ENCODE peak calls at places on chromosomes 6 and 20, in ten cellular contexts. I is stimulated activated CD8-positive, alpha-beta memory T cell treated with anti-CD3 and anti-CD28 coated beads, Interleukin-4, amount 100 ng/mL, for 4 hours; V is Caki2; M is adrenal gland; F is body of pancreas; B is renal cortical epithelial cell; S is RWPE1; Y is effector memory CD4-positive, alpha-beta T cell; T is activated CD4-positive, alpha-beta T cell treated with anti-CD3 and anti-CD28 coated beads, Interleukin-2, amount 10 ng/mL, durations not matched to agents 7 days and 5 days; A is CD8-positive, alpha-beta memory T cell. R is an unnamed sample.

GRCh38 chr6:8108031-8108660 is 5.8 kb upstream of the EEF1E1 start:
- DNase-seq in T (no peak), A (no peak), B (peak), Y (no peak), F (no peak), M (peak), V (peak), S (peak), I (no peak), R (peak)

GRCh38 chr20:25025091-25025861 is 32.7 kb downstream of the ACSS1 start:
- DNase-seq in V (no peak), S (no peak), M (peak), B (no peak), F (peak), T (no peak), A (no peak), Y (no peak), I (no peak), R (no peak)

GRCh38 chr20:51541189-51542032 is 1.1 kb downstream of the NFATC2 start:
- DNase-seq in F (peak), S (no peak), I (peak), M (peak), B (peak), T (peak), V (peak), A (peak), Y (peak), R (no peak)

GRCh38 chr6:12075067-12075563 is 63.0 kb downstream of the HIVEP1 start:
- DNase-seq in A (no peak), B (peak), M (no peak), Y (no peak), T (peak), I (no peak), S (no peak), V (peak), F (no peak), R (no peak)

GRCh38 chr6:47665112-47665511 is 33.3 kb upstream of the ADGRF4 start:
- DNase-seq in Y (no peak), I (no peak), F (no peak), V (no peak), S (peak), A (no peak), B (no peak), T (no peak), M (no peak), R (no peak)

GRCh38 chr6:35544748-35545361 is 32.2 kb upstream of the TULP1 start:
- DNase-seq in S (peak), A (no peak), B (no peak), T (no peak), F (no peak), Y (no peak), I (no peak), M (no peak), V (no peak), R (no peak)

GRCh38 chr6:156988276-156989158 is 211.3 kb downstream of the ARID1B start:
- DNase-seq in B (peak), S (no peak), T (no peak), I (no peak), V (no peak), F (no peak), A (no peak), Y (no peak), M (no peak), R (peak)

GRCh38 chr6:140485740-140486467 is 1111.5 kb upstream of the CITED2 start:
- DNase-seq in B (peak), I (no peak), S (peak), M (peak), T (no peak), Y (no peak), V (peak), A (no peak), F (peak), R (no peak)

GRCh38 chr20:64224344-64225165 is 31.0 kb upstream of the PCMTD2 start:
- DNase-seq in M (no peak), T (no peak), B (peak), Y (no peak), I (no peak), V (no peak), S (peak), A (no peak), F (no peak), R (no peak)

GRCh38 chr6:45049188-45049843 is 278.8 kb upstream of the RUNX2 start:
- DNase-seq in I (no peak), M (no peak), S (no peak), Y (no peak), A (no peak), V (no peak), B (peak), T (no peak), F (no peak), R (no peak)

GRCh38 chr6:36851149-36851614 is 11.9 kb upstream of the CPNE5 start:
- DNase-seq in B (peak), M (peak), V (peak), T (peak), I (no peak), F (peak), A (no peak), Y (no peak), S (peak), R (peak)